ENCODE peak calls at places on chromosomes 7 and 10, in six cellular contexts. T is ecto neural progenitor cell, J is lower leg skin, F is HCT116, I is mucosa of gallbladder, C is skeletal muscle cell. H is an unnamed sample.

GRCh38 chr7:83162402-83163256 is at the start of gene PCLO:
- DNase-seq in T (peak; percentile 94), F (peak; percentile 92), J (peak; percentile 89), C (no peak), I (peak; percentile 88), H (peak; percentile 88)

GRCh38 chr10:7218974-7219373 is 191.9 kb downstream of the SFMBT2 start:
- DNase-seq in J (no peak), T (no peak), C (peak; percentile 1), I (no peak), F (no peak), H (no peak)

GRCh38 chr7:575425-576366 is 56.0 kb upstream of the PDGFA start:
- DNase-seq in F (no peak), T (no peak), C (no peak), J (no peak), I (no peak), H (no peak)

GRCh38 chr10:21526952-21527633 is 1.6 kb upstream of the SKIDA1 start:
- DNase-seq in J (peak; percentile 94), I (peak; percentile 42), C (no peak), F (no peak), T (peak; percentile 73), H (peak; percentile 59)

GRCh38 chr7:41149576-41149975 is 553.3 kb downstream of the INHBA start:
- DNase-seq in J (peak; percentile 82), I (no peak), F (no peak), C (no peak), T (no peak), H (no peak)

GRCh38 chr10:17076626-17077025 is 53.0 kb downstream of the CUBN start:
- DNase-seq in F (no peak), C (no peak), T (no peak), I (no peak), J (no peak), H (no peak)

GRCh38 chr7:17369686-17370426 is 71.4 kb downstream of the AHR start:
- DNase-seq in J (no peak), F (no peak), C (peak; percentile 89), I (peak; percentile 71), T (no peak), H (peak; percentile 60)

GRCh38 chr7:106731207-106731606 is 70.2 kb upstream of the CCDC71L start:
- DNase-seq in F (no peak), C (no peak), T (no peak), J (no peak), I (no peak), H (no peak)

GRCh38 chr7:81611040-81611439 is 158.8 kb downstream of the HGF start:
- DNase-seq in J (no peak), C (no peak), I (no peak), T (peak; percentile 40), F (no peak), H (no peak)

GRCh38 chr10:81730901-81731300 is 144.1 kb upstream of the NRG3 start:
- DNase-seq in T (no peak), F (no peak), C (no peak), J (no peak), I (no peak), H (no peak)

GRCh38 chr7:95470452-95470851 is 15.3 kb upstream of the ASB4 start:
- DNase-seq in J (no peak), I (no peak), C (peak; percentile 59), F (no peak), T (no peak), H (peak; percentile 31)

GRCh38 chr7:2962860-2963259 is 80.8 kb downstream of the CARD11 start:
- DNase-seq in C (no peak), F (no peak), T (no peak), J (peak; percentile 9), I (no peak), H (no peak)

GRCh38 chr7:125061776-125062397 is 132.3 kb upstream of the POT1 start:
- DNase-seq in I (no peak), F (peak; percentile 35), T (no peak), J (no peak), C (peak; percentile 45), H (no peak)

GRCh38 chr10:3486346-3487065 is 298.5 kb downstream of the KLF6 start:
- DNase-seq in J (no peak), F (peak; percentile 79), T (peak; percentile 79), I (peak; percentile 89), C (no peak), H (peak; percentile 79)

GRCh38 chr7:2014391-2015241 is 218.1 kb downstream of the MAD1L1 start:
- DNase-seq in T (no peak), J (peak; percentile 85), C (no peak), I (no peak), F (no peak), H (no peak)

GRCh38 chr10:68560201-68560915 is at the start of gene TET1:
- DNase-seq in J (peak; percentile 92), C (no peak), I (peak; percentile 19), T (peak; percentile 90), F (peak; percentile 33), H (no peak)

GRCh38 chr10:121659236-121659635 is 61.0 kb upstream of the FGFR2 start:
- DNase-seq in I (no peak), T (no peak), C (no peak), F (no peak), J (peak; percentile 59), H (no peak)

GRCh38 chr7:79778786-79779382 is 325.4 kb upstream of the MAGI2 start:
- DNase-seq in I (no peak), J (no peak), C (peak; percentile 88), T (no peak), F (no peak), H (no peak)

GRCh38 chr10:58796242-58796641 is 283.6 kb downstream of the BICC1 start:
- DNase-seq in T (no peak), I (no peak), J (no peak), F (no peak), C (no peak), H (no peak)

GRCh38 chr7:28132959-28133745 is 47.4 kb downstream of the JAZF1 start:
- DNase-seq in F (no peak), T (no peak), C (no peak), J (no peak), I (no peak), H (no peak)

GRCh38 chr7:124033093-124033806 is 383 bp upstream of the TMEM229A start:
- DNase-seq in T (peak; percentile 75), I (no peak), F (no peak), J (no peak), C (no peak), H (no peak)

GRCh38 chr7:157139142-157140117 is 704 bp downstream of the UBE3C start:
- DNase-seq in F (no peak), J (peak; percentile 91), I (peak; percentile 19), T (peak; percentile 70), C (no peak), H (peak; percentile 49)

GRCh38 chr10:8058274-8059111 is 4.0 kb downstream of the GATA3 start:
- DNase-seq in I (no peak), F (no peak), J (peak; percentile 83), T (peak; percentile 50), C (no peak), H (no peak)

GRCh38 chr7:79619216-79619615 is 165.7 kb upstream of the MAGI2 start:
- DNase-seq in I (no peak), F (no peak), C (no peak), T (no peak), J (no peak), H (no peak)

GRCh38 chr7:120985130-120985758 is 3.3 kb upstream of the CPED1 start:
- DNase-seq in I (no peak), T (no peak), F (no peak), C (no peak), J (no peak), H (no peak)

GRCh38 chr10:74227697-74228424 is 76.8 kb downstream of the ADK start:
- DNase-seq in F (no peak), C (no peak), J (no peak), I (no peak), T (no peak), H (no peak)

GRCh38 chr10:78757542-78757941 is 311.2 kb upstream of the ZMIZ1 start:
- DNase-seq in I (no peak), F (no peak), C (peak; percentile 67), J (no peak), T (no peak), H (no peak)

GRCh38 chr7:157916946-157917670 is 580.3 kb downstream of the DNAJB6 start:
- DNase-seq in C (no peak), F (no peak), I (no peak), J (peak; percentile 82), T (no peak), H (no peak)

GRCh38 chr10:69885379-69886156 is 83.9 kb downstream of the COL13A1 start:
- DNase-seq in T (no peak), F (no peak), J (no peak), C (no peak), I (no peak), H (no peak)

GRCh38 chr7:110307776-110308175 is 783.2 kb upstream of the LRRN3 start:
- DNase-seq in J (no peak), C (no peak), F (no peak), T (no peak), I (no peak), H (no peak)

GRCh38 chr10:2079603-2080078 is 342.3 kb upstream of the ADARB2 start:
- DNase-seq in F (no peak), T (no peak), I (peak; percentile 68), J (no peak), C (no peak), H (no peak)

H was measured in lung.